ENCODE peak calls at places on chromosome 20, in five cellular contexts. L is prostate gland, K is colonic mucosa, J is iPS DF 6.9, I is T follicular helper cell. M is an unnamed sample.

GRCh38 chr20:33875534-33876026 is 64.4 kb downstream of the CHMP4B start:
- DNase-seq in L (no peak), K (no peak), J (no peak), I (no peak), M (no peak)

GRCh38 chr20:17558154-17558940 is 11.5 kb upstream of the DSTN start:
- DNase-seq in L (peak; percentile 32), K (peak; percentile 34), J (no peak), I (no peak), M (peak; percentile 49)

GRCh38 chr20:24767623-24768100 is 181.4 kb upstream of the CST7 start:
- DNase-seq in L (no peak), K (no peak), J (no peak), I (no peak), M (no peak)

GRCh38 chr20:57092900-57093238 is 173.6 kb downstream of the BMP7 start:
- DNase-seq in L (no peak), K (no peak), J (no peak), I (no peak), M (no peak)

GRCh38 chr20:4082406-4083102 is 67.2 kb upstream of the RNF24 start:
- DNase-seq in L (no peak), K (no peak), J (no peak), I (no peak), M (no peak)

GRCh38 chr20:58854638-58855471 is 2.3 kb downstream of the GNAS start:
- DNase-seq in L (no peak), K (no peak), J (no peak), I (no peak), M (no peak)

GRCh38 chr20:35040090-35040489 is 52.5 kb downstream of the TRPC4AP start:
- DNase-seq in L (no peak), K (peak; percentile 62), J (no peak), I (no peak), M (no peak)

GRCh38 chr20:21173496-21174025 is 47.7 kb downstream of the KIZ start:
- DNase-seq in L (no peak), K (no peak), J (no peak), I (no peak), M (no peak)

GRCh38 chr20:12113468-12114371 is 196.0 kb downstream of the BTBD3 start:
- DNase-seq in L (peak; percentile 77), K (peak; percentile 25), J (no peak), I (no peak), M (no peak)

GRCh38 chr20:57653546-57653900 is 33.3 kb upstream of the ZBP1 start:
- DNase-seq in L (no peak), K (no peak), J (no peak), I (no peak), M (no peak)

GRCh38 chr20:33915726-33916331 is 77.9 kb upstream of the RALY start:
- DNase-seq in L (no peak), K (peak; percentile 59), J (peak; percentile 27), I (peak; percentile 24), M (no peak)

GRCh38 chr20:19802492-19803158 is 44.6 kb downstream of the RIN2 start:
- DNase-seq in L (no peak), K (peak; percentile 42), J (no peak), I (no peak), M (no peak)

M was measured in smooth muscle cell of the brain vasculature.